ENCODE peak calls at places on chromosome X, in five cellular contexts. L is progenitor cell of endocrine pancreas; A is stimulated activated naive CD8-positive, alpha-beta T cell treated with anti-CD3 and anti-CD28 coated beads, Interleukin-15, Interleukin-2, amounts not matched to agents 100 U/mL and 50 U/mL, for 24 hours; M is NCI-H1694; O is RWPE1. T is an unnamed sample.

GRCh38 chrX:74925210-74926088 is at the start of gene NEXMIF:
- DNase-seq in M (peak; percentile 44), A (no peak), L (peak; percentile 49), O (peak; percentile 9), T (no peak)

GRCh38 chrX:53476371-53476770 is 42.2 kb upstream of the HSD17B10 start:
- DNase-seq in M (no peak), L (no peak), A (no peak), O (peak; percentile 36), T (no peak)

GRCh38 chrX:150525061-150525919 is 43.1 kb upstream of the MTM1 start:
- DNase-seq in M (no peak), O (no peak), L (no peak), A (no peak), T (peak; percentile 84)

GRCh38 chrX:13688384-13688771 is 550 bp upstream of the RAB9A start:
- DNase-seq in M (no peak), L (no peak), A (no peak), O (no peak), T (no peak)

GRCh38 chrX:154460326-154460725 is 2.2 kb downstream of the PLXNA3 start:
- DNase-seq in M (peak; percentile 26), O (no peak), L (no peak), A (no peak), T (no peak)

GRCh38 chrX:53048169-53049126 is at the start of gene GPR173:
- DNase-seq in O (no peak), A (peak; percentile 6), M (peak; percentile 37), L (peak; percentile 27), T (peak; percentile 72)

GRCh38 chrX:128754130-128754529 is 701.9 kb upstream of the ACTRT1 start:
- DNase-seq in L (no peak), A (no peak), O (no peak), M (no peak), T (no peak)

GRCh38 chrX:130282151-130282550 is 13.5 kb upstream of the ZNF280C start:
- DNase-seq in M (no peak), A (no peak), L (no peak), O (no peak), T (no peak)

GRCh38 chrX:79440336-79440735 is 73.2 kb upstream of the ITM2A start:
- DNase-seq in O (no peak), M (no peak), L (no peak), A (no peak), T (no peak)

GRCh38 chrX:85244411-85245210 is 820 bp downstream of the ZNF711 start:
- DNase-seq in M (peak; percentile 48), A (no peak), O (peak; percentile 0), L (peak; percentile 14), T (no peak)

GRCh38 chrX:623599-624323 is 6.8 kb upstream of the SHOX start:
- DNase-seq in L (no peak), M (no peak), O (no peak), A (no peak), T (no peak)

GRCh38 chrX:124217289-124218251 is 114.9 kb upstream of the TEX13D start:
- DNase-seq in A (peak; percentile 61), M (no peak), O (peak; percentile 5), L (no peak), T (no peak)

GRCh38 chrX:73400136-73400748 is 46.6 kb upstream of the CDX4 start:
- DNase-seq in M (no peak), L (no peak), O (no peak), A (no peak), T (no peak)

GRCh38 chrX:17748684-17749083 is 11.4 kb downstream of the SCML1 start:
- DNase-seq in A (no peak), M (no peak), L (no peak), O (no peak), T (no peak)

GRCh38 chrX:123860506-123860840 is 620 bp downstream of the XIAP start:
- DNase-seq in A (no peak), L (no peak), M (no peak), O (no peak), T (no peak)

GRCh38 chrX:21132686-21133393 is 241.4 kb upstream of the CNKSR2 start:
- DNase-seq in M (no peak), L (no peak), O (no peak), A (no peak), T (no peak)

GRCh38 chrX:74325130-74326059 is 21.4 kb downstream of the ZCCHC13 start:
- DNase-seq in O (no peak), A (no peak), M (peak; percentile 77), L (no peak), T (no peak)

GRCh38 chrX:49172280-49172780 is 632 bp downstream of the PLP2 start:
- DNase-seq in L (no peak), O (no peak), A (peak; percentile 80), M (peak; percentile 33), T (peak; percentile 87)

GRCh38 chrX:107713205-107714195 is 62.1 kb downstream of the TSC22D3 start:
- DNase-seq in M (no peak), A (no peak), L (no peak), O (no peak), T (no peak)

GRCh38 chrX:133335027-133335426 is 80.3 kb downstream of the GPC4 start:
- DNase-seq in A (peak; percentile 5), O (peak; percentile 4), M (peak; percentile 51), L (no peak), T (no peak)

GRCh38 chrX:37378830-37379229 is 29.7 kb downstream of the PRRG1 start:
- DNase-seq in A (no peak), L (no peak), O (no peak), M (no peak), T (no peak)

GRCh38 chrX:29040160-29040559 is 452.9 kb downstream of the IL1RAPL1 start:
- DNase-seq in A (no peak), L (no peak), O (no peak), M (no peak), T (no peak)

GRCh38 chrX:154373340-154374306 is 811 bp downstream of the FLNA start:
- DNase-seq in A (peak; percentile 30), O (peak; percentile 52), M (peak; percentile 78), L (peak; percentile 65), T (no peak)

GRCh38 chrX:135893294-135893817 is at the start of the genes CT45A10 and SAGE1:
- DNase-seq in O (no peak), A (no peak), M (no peak), L (no peak), T (no peak)

GRCh38 chrX:128975716-128976115 is 547.6 kb downstream of the SMARCA1 start:
- DNase-seq in L (peak; percentile 61), A (peak; percentile 9), O (peak; percentile 14), M (peak; percentile 41), T (no peak)

GRCh38 chrX:72133851-72134546 is 2.3 kb upstream of the RTL5 start:
- DNase-seq in L (no peak), M (no peak), A (no peak), O (no peak), T (no peak)

GRCh38 chrX:14497184-14497666 is 32.1 kb upstream of the GLRA2 start:
- DNase-seq in O (no peak), L (no peak), M (no peak), A (peak; percentile 4), T (no peak)

GRCh38 chrX:16702700-16703599 is 9.5 kb downstream of the CTPS2 start:
- DNase-seq in M (no peak), L (no peak), O (no peak), A (no peak), T (no peak)

GRCh38 chrX:38939067-38939466 is 137.8 kb downstream of the MID1IP1 start:
- DNase-seq in O (no peak), M (no peak), A (no peak), L (no peak), T (no peak)

GRCh38 chrX:108068121-108068520 is 23.2 kb downstream of the PSMD10 start:
- DNase-seq in L (no peak), A (no peak), O (no peak), M (no peak), T (no peak)

GRCh38 chrX:130094712-130095111 is 15.6 kb downstream of the ELF4 start:
- DNase-seq in A (peak; percentile 19), O (no peak), L (no peak), M (no peak), T (no peak)

GRCh38 chrX:41734530-41734929 is 10.5 kb downstream of the GPR82 start:
- DNase-seq in A (no peak), O (peak; percentile 1), L (no peak), M (no peak), T (no peak)

GRCh38 chrX:132730726-132731125 is 227.7 kb downstream of the HS6ST2 start:
- DNase-seq in M (no peak), L (no peak), A (no peak), O (no peak), T (no peak)

GRCh38 chrX:11427082-11428033 is 134.1 kb downstream of the AMELX start:
- DNase-seq in O (no peak), A (no peak), M (no peak), L (peak; percentile 27), T (peak; percentile 87)

GRCh38 chrX:3380603-3381002 is 34.2 kb upstream of the MXRA5 start:
- DNase-seq in M (no peak), L (no peak), O (no peak), A (no peak), T (no peak)

GRCh38 chrX:18886344-18887161 is 97.4 kb downstream of the PHKA2 start:
- DNase-seq in L (no peak), M (no peak), O (no peak), A (peak; percentile 58), T (peak; percentile 86)

T was measured in aorta.